ENCODE peak calls at places on chromosome 17, in ten cellular contexts. One of them, this sample, is unnamed.

GRCh38 chr17:72715906-72716572 is 376.4 kb downstream of the SLC39A11 start:
- DNase-seq in activated naive CD4-positive, alpha-beta T cell treated with anti-CD3 and anti-CD28 coated beads for 36 hours: no peak
- DNase-seq in right lobe of liver: no peak
- DNase-seq in germinal center: no peak
- DNase-seq in memory B cell: no peak
- DNase-seq in thoracic aorta: no peak
- DNase-seq in T-cell: no peak
- DNase-seq in mucosa of gallbladder: no peak
- DNase-seq in IMR-90: peak
- DNase-seq in activated naive CD8-positive, alpha-beta T cell treated with anti-CD3 and anti-CD28 coated beads for 36 hours: no peak
- DNase-seq in this sample: peak

GRCh38 chr17:64424318-64424717 is 24.6 kb upstream of the MILR1 start:
- DNase-seq in activated naive CD4-positive, alpha-beta T cell treated with anti-CD3 and anti-CD28 coated beads for 36 hours: no peak
- DNase-seq in right lobe of liver: no peak
- DNase-seq in germinal center: no peak
- DNase-seq in memory B cell: no peak
- DNase-seq in thoracic aorta: no peak
- DNase-seq in T-cell: no peak
- DNase-seq in mucosa of gallbladder: no peak
- DNase-seq in IMR-90: no peak
- DNase-seq in activated naive CD8-positive, alpha-beta T cell treated with anti-CD3 and anti-CD28 coated beads for 36 hours: no peak
- DNase-seq in this sample: peak

GRCh38 chr17:21573961-21574610 is 118.2 kb upstream of the KCNJ18 start:
- DNase-seq in activated naive CD4-positive, alpha-beta T cell treated with anti-CD3 and anti-CD28 coated beads for 36 hours: peak
- DNase-seq in right lobe of liver: peak
- DNase-seq in germinal center: no peak
- DNase-seq in memory B cell: peak
- DNase-seq in thoracic aorta: no peak
- DNase-seq in T-cell: peak
- DNase-seq in mucosa of gallbladder: peak
- DNase-seq in IMR-90: peak
- DNase-seq in activated naive CD8-positive, alpha-beta T cell treated with anti-CD3 and anti-CD28 coated beads for 36 hours: peak
- DNase-seq in this sample: peak

GRCh38 chr17:44065668-44066203 is 735 bp downstream of the LSM12 start:
- DNase-seq in activated naive CD4-positive, alpha-beta T cell treated with anti-CD3 and anti-CD28 coated beads for 36 hours: peak
- DNase-seq in right lobe of liver: no peak
- DNase-seq in germinal center: peak
- DNase-seq in memory B cell: no peak
- DNase-seq in thoracic aorta: no peak
- DNase-seq in T-cell: no peak
- DNase-seq in mucosa of gallbladder: no peak
- DNase-seq in IMR-90: no peak
- DNase-seq in activated naive CD8-positive, alpha-beta T cell treated with anti-CD3 and anti-CD28 coated beads for 36 hours: no peak
- DNase-seq in this sample: peak

GRCh38 chr17:80908776-80909175 is 82.9 kb upstream of the CHMP6 start:
- DNase-seq in activated naive CD4-positive, alpha-beta T cell treated with anti-CD3 and anti-CD28 coated beads for 36 hours: no peak
- DNase-seq in right lobe of liver: no peak
- DNase-seq in germinal center: no peak
- DNase-seq in memory B cell: no peak
- DNase-seq in thoracic aorta: no peak
- DNase-seq in T-cell: no peak
- DNase-seq in mucosa of gallbladder: no peak
- DNase-seq in IMR-90: no peak
- DNase-seq in activated naive CD8-positive, alpha-beta T cell treated with anti-CD3 and anti-CD28 coated beads for 36 hours: no peak
- DNase-seq in this sample: no peak

GRCh38 chr17:56658648-56659047 is 65.1 kb downstream of the NOG start:
- DNase-seq in activated naive CD4-positive, alpha-beta T cell treated with anti-CD3 and anti-CD28 coated beads for 36 hours: no peak
- DNase-seq in right lobe of liver: no peak
- DNase-seq in germinal center: no peak
- DNase-seq in memory B cell: no peak
- DNase-seq in thoracic aorta: no peak
- DNase-seq in T-cell: no peak
- DNase-seq in mucosa of gallbladder: no peak
- DNase-seq in IMR-90: no peak
- DNase-seq in activated naive CD8-positive, alpha-beta T cell treated with anti-CD3 and anti-CD28 coated beads for 36 hours: no peak
- DNase-seq in this sample: no peak

GRCh38 chr17:65071861-65072260 is 15.3 kb upstream of the GNA13 start:
- DNase-seq in activated naive CD4-positive, alpha-beta T cell treated with anti-CD3 and anti-CD28 coated beads for 36 hours: no peak
- DNase-seq in right lobe of liver: no peak
- DNase-seq in germinal center: no peak
- DNase-seq in memory B cell: no peak
- DNase-seq in thoracic aorta: no peak
- DNase-seq in T-cell: no peak
- DNase-seq in mucosa of gallbladder: no peak
- DNase-seq in IMR-90: peak
- DNase-seq in activated naive CD8-positive, alpha-beta T cell treated with anti-CD3 and anti-CD28 coated beads for 36 hours: no peak
- DNase-seq in this sample: no peak

GRCh38 chr17:44565866-44566443 is 8.7 kb downstream of the FZD2 start:
- DNase-seq in activated naive CD4-positive, alpha-beta T cell treated with anti-CD3 and anti-CD28 coated beads for 36 hours: no peak
- DNase-seq in right lobe of liver: no peak
- DNase-seq in germinal center: no peak
- DNase-seq in memory B cell: no peak
- DNase-seq in thoracic aorta: no peak
- DNase-seq in T-cell: no peak
- DNase-seq in mucosa of gallbladder: no peak
- DNase-seq in IMR-90: no peak
- DNase-seq in activated naive CD8-positive, alpha-beta T cell treated with anti-CD3 and anti-CD28 coated beads for 36 hours: no peak
- DNase-seq in this sample: no peak